ENCODE peak calls at places on chromosomes 7 and 10, in eight cellular contexts. J is endothelial cell of umbilical vein, F is SK-N-SH, B is HepG2, P is GM12878, C is HCT116, W is K562, Z is H1. Q is an unnamed sample.

GRCh38 chr10:7846591-7846990 is 28.3 kb downstream of the TAF3 start:
- DNase-seq in J (no peak), W (no peak), B (no peak), Z (no peak), P (no peak), C (no peak), F (no peak), Q (no peak)

GRCh38 chr7:95104739-95105138 is 197.3 kb downstream of the PPP1R9A start:
- DNase-seq in Z (no peak), C (peak; percentile 6), F (no peak), B (peak; percentile 34), J (peak; percentile 16), P (no peak), W (no peak), Q (no peak)

GRCh38 chr7:99375070-99375807 is 709 bp downstream of the ARPC1B start:
- DNase-seq in Z (no peak), F (peak; percentile 92), C (no peak), J (peak; percentile 72), B (peak; percentile 64), P (no peak), W (peak; percentile 88), Q (no peak)

GRCh38 chr10:130954326-130954905 is 357.1 kb downstream of the TCERG1L start:
- DNase-seq in W (no peak), P (no peak), F (no peak), J (no peak), C (no peak), B (no peak), Z (no peak), Q (no peak)

GRCh38 chr7:157139142-157140117 is 704 bp downstream of the UBE3C start:
- DNase-seq in J (no peak), F (no peak), Z (no peak), C (no peak), P (no peak), B (no peak), W (peak; percentile 44), Q (no peak)

GRCh38 chr7:79337722-79338121 is 115.7 kb downstream of the MAGI2 start:
- DNase-seq in C (no peak), W (no peak), P (no peak), Z (no peak), B (no peak), F (no peak), J (no peak), Q (no peak)

GRCh38 chr10:116748041-116748440 is 5.7 kb upstream of the HSPA12A start:
- DNase-seq in F (no peak), C (peak; percentile 13), Z (no peak), W (no peak), J (no peak), B (peak; percentile 61), P (no peak), Q (no peak)

GRCh38 chr10:10796774-10797415 is 220.8 kb upstream of the CELF2 start:
- DNase-seq in W (no peak), J (peak; percentile 69), Z (no peak), B (no peak), C (no peak), P (no peak), F (no peak), Q (no peak)

GRCh38 chr7:44867073-44867990 is 18.0 kb downstream of the PURB start:
- DNase-seq in Z (no peak), P (no peak), F (no peak), C (peak; percentile 19), B (peak; percentile 32), J (peak; percentile 60), W (peak; percentile 70), Q (no peak)

GRCh38 chr7:134834689-134835462 is 55.4 kb downstream of the CALD1 start:
- DNase-seq in P (no peak), F (peak; percentile 22), J (peak; percentile 79), W (peak; percentile 71), B (peak; percentile 59), Z (no peak), C (no peak), Q (no peak)

GRCh38 chr10:34702093-34702952 is 112.8 kb downstream of the PARD3 start:
- DNase-seq in J (no peak), Z (no peak), B (no peak), C (no peak), W (no peak), F (no peak), P (no peak), Q (no peak)

GRCh38 chr10:103316087-103316486 is 34.9 kb downstream of the PCGF6 start:
- DNase-seq in B (no peak), F (no peak), J (no peak), Z (no peak), C (no peak), P (no peak), W (no peak), Q (no peak)

GRCh38 chr7:117281562-117281961 is 41.3 kb downstream of the WNT2 start:
- DNase-seq in W (no peak), J (no peak), C (no peak), P (no peak), Z (no peak), B (no peak), F (no peak), Q (no peak)

GRCh38 chr7:23106491-23106800 is 861 bp downstream of the KLHL7 start:
- DNase-seq in J (no peak), C (no peak), W (no peak), F (peak; percentile 64), Z (no peak), P (no peak), B (no peak), Q (no peak)

GRCh38 chr7:155808551-155809331 is 3.5 kb downstream of the SHH start:
- DNase-seq in C (no peak), W (no peak), Z (no peak), P (no peak), J (no peak), B (peak; percentile 65), F (no peak), Q (no peak)

GRCh38 chr10:30422981-30423654 is 10.9 kb upstream of the MAP3K8 start:
- DNase-seq in B (peak; percentile 89), P (no peak), J (peak; percentile 46), C (no peak), F (no peak), W (no peak), Z (peak; percentile 25), Q (no peak)
- H3K9ac ChIP-seq in B (peak overlapping the region; percentile 68), P (no peak overlapping the region), J (no peak overlapping the region), C (peak overlapping the region; percentile 3), F (no peak overlapping the region), W (no peak overlapping the region), Z (no peak overlapping the region), Q (no peak overlapping the region)

GRCh38 chr10:47401874-47402645 is 18.0 kb upstream of the ZNF488 start:
- DNase-seq in W (no peak), B (peak; percentile 53), F (no peak), J (no peak), Z (no peak), P (no peak), C (no peak), Q (no peak)

GRCh38 chr10:47401210-47401609 is 17.1 kb upstream of the ZNF488 start:
- DNase-seq in B (no peak), F (no peak), W (no peak), P (no peak), C (no peak), J (no peak), Z (no peak), Q (no peak)

GRCh38 chr10:47404446-47404845 is 20.4 kb upstream of the ZNF488 start:
- DNase-seq in C (no peak), F (no peak), P (no peak), W (no peak), B (no peak), Z (no peak), J (no peak), Q (no peak)

GRCh38 chr10:47403401-47404318 is 19.6 kb upstream of the ZNF488 start:
- DNase-seq in P (no peak), J (no peak), W (no peak), C (no peak), F (no peak), Z (no peak), B (no peak), Q (no peak)

DNA sequence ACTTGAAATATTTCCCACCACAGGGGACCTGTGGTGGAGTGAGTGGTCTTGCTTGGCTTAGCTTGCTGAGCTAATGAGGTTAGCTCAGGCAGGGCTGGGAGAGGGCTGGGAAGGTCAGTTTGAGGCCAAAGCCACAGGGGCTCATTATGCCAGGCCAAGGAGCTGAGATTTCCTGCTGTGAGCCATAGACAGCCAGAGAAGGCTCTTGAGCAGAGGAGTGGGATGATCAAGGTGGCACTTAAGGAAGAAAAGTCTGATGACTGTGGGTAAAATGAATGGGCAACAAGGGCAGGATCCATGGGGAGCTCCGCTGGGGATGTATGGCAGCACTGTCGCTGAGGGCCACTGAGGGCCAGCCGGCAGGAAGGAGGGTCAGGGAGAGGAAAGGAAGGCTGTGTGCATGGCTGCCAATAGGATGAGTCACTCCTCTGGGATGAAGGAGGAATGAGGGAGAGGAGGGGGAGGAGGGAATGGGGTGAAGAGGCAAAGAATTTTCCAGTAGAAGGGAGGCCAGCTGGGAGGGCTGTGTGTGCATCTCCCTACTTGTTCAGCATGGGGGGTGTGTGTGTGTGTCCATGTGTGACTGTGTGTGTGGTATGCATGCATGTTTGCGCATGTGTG is 18.7 kb upstream of the ZNF488 start:
- DNase-seq in B (peak; percentile 70), J (peak; percentile 87), W (no peak), P (no peak), C (peak; percentile 73), Z (peak; percentile 51), F (no peak), Q (no peak)
- TF ChIP-seq POLR2AphosphoS5 in B (no peak), J (peak; percentile 81), W (no peak), P (no peak), C (peak; percentile 38), Z (no peak), F (no peak), Q (no peak)

GRCh38 chr10:14570800-14571199 is 203.9 kb downstream of the FAM107B start:
- DNase-seq in W (no peak), Z (no peak), F (no peak), J (no peak), C (no peak), P (no peak), B (no peak), Q (no peak)
- H3K9ac ChIP-seq in W (no peak overlapping the region), Z (no peak overlapping the region), F (no peak overlapping the region), J (no peak overlapping the region), C (no peak overlapping the region), P (no peak overlapping the region), B (no peak overlapping the region), Q (no peak overlapping the region)

GRCh38 chr10:101694056-101694673 is 805 bp downstream of the FBXW4 start:
- DNase-seq in P (no peak), B (peak; percentile 10), Z (no peak), W (peak; percentile 62), J (peak; percentile 68), C (no peak), F (peak; percentile 84), Q (no peak)
- TF ChIP-seq POLR2AphosphoS5 in P (peak; percentile 68), B (no peak), Z (peak; percentile 86), W (peak; percentile 15), J (peak; percentile 90), C (peak; percentile 76), F (no peak), Q (peak; percentile 32)

Q was measured in SK-N-MC.